ENCODE peak calls at places on chromosomes 6 and 20, in five cellular contexts. U is heart right ventricle, Z is neural progenitor cell, I is OCI-LY7, K is left ventricle myocardium inferior. S is an unnamed sample.

GRCh38 chr20:53263554-53264438 is 291.6 kb downstream of the TSHZ2 start:
- DNase-seq in U (no peak), Z (no peak), K (no peak), I (no peak), S (no peak)

GRCh38 chr6:104537185-104537584 is 322.5 kb downstream of the HACE1 start:
- DNase-seq in I (no peak), K (no peak), U (no peak), Z (no peak), S (no peak)

GRCh38 chr6:65776332-65776731 is 69.3 kb upstream of the EYS start:
- DNase-seq in Z (peak; percentile 20), I (no peak), K (no peak), U (no peak), S (no peak)

GRCh38 chr20:39082686-39083085 is 120.5 kb downstream of the DHX35 start:
- DNase-seq in K (no peak), Z (no peak), U (no peak), I (no peak), S (no peak)

GRCh38 chr6:12467706-12468670 is 177.8 kb downstream of the EDN1 start:
- DNase-seq in K (no peak), I (no peak), U (no peak), Z (no peak), S (no peak)

GRCh38 chr20:38321959-38322598 is 18.1 kb downstream of the BPI start:
- DNase-seq in U (no peak), K (no peak), I (no peak), Z (peak; percentile 75), S (no peak)

GRCh38 chr6:158347335-158347734 is 35.1 kb downstream of the TULP4 start:
- DNase-seq in I (no peak), K (no peak), U (no peak), Z (no peak), S (no peak)

GRCh38 chr20:44909872-44910689 is at the start of gene PABPC1L:
- DNase-seq in K (peak; percentile 57), Z (peak; percentile 80), I (peak; percentile 90), U (peak; percentile 61), S (peak; percentile 85)

GRCh38 chr6:37242429-37243052 is 15.0 kb upstream of the TBC1D22B start:
- DNase-seq in K (no peak), U (no peak), Z (no peak), I (no peak), S (peak; percentile 33)

GRCh38 chr6:37243816-37244370 is 13.7 kb upstream of the TBC1D22B start:
- DNase-seq in I (no peak), K (no peak), U (no peak), Z (no peak), S (no peak)

GRCh38 chr6:37241131-37241530 is 16.4 kb upstream of the TBC1D22B start:
- DNase-seq in Z (no peak), K (no peak), I (no peak), U (no peak), S (no peak)

GRCh38 chr6:37243131-37243815 is 14.3 kb upstream of the TBC1D22B start:
- DNase-seq in Z (no peak), I (no peak), K (no peak), U (no peak), S (no peak)

GRCh38 chr6:37242042-37242428 is 15.5 kb upstream of the TBC1D22B start:
- DNase-seq in Z (no peak), U (no peak), K (no peak), I (no peak), S (no peak)
- H3K4me1 ChIP-seq in Z (no peaks in the 10 kb centered on the region), U (peaks cover 45% of the 10 kb centered on the region), K (peaks cover 68% of the 10 kb centered on the region), I (no peaks in the 10 kb centered on the region), S (peaks cover 10% of the 10 kb centered on the region)

GRCh38 chr6:61558796-61559195 is 727.2 kb downstream of the KHDRBS2 start:
- DNase-seq in I (no peak), U (no peak), Z (no peak), K (no peak), S (no peak)

GRCh38 chr6:61562098-61562497 is 723.9 kb downstream of the KHDRBS2 start:
- DNase-seq in U (no peak), K (no peak), I (no peak), Z (no peak), S (no peak)
- TF ChIP-seq CTCF in U (no peak), K (no peak), I (no peak), Z (no peak), S (no peak)

GRCh38 chr6:169623343-169623742 is 78.5 kb downstream of the WDR27 start:
- DNase-seq in K (no peak), U (no peak), Z (no peak), I (no peak), S (no peak)
- H3K27ac ChIP-seq in K (no peak overlapping the region), U (no peak overlapping the region), Z (no peak overlapping the region), I (no peak overlapping the region), S (no peak overlapping the region)

GRCh38 chr6:33272358-33273128 is 668 bp downstream of the RPS18 start:
- DNase-seq in I (peak; percentile 25), U (no peak), Z (no peak), K (no peak), S (no peak)

GRCh38 chr6:33273129-33273923 is 1.5 kb downstream of the RPS18 start:
- DNase-seq in U (no peak), I (peak; percentile 32), K (no peak), Z (no peak), S (no peak)

GRCh38 chr6:33271608-33272357 is at the start of the genes RPS18 and VPS52:
- DNase-seq in K (peak; percentile 89), U (peak; percentile 83), I (peak; percentile 99), Z (peak; percentile 99), S (peak; percentile 94)

GRCh38 chr6:33273924-33274902 is 2.3 kb downstream of the RPS18 start:
- DNase-seq in Z (no peak), I (peak; percentile 25), U (no peak), K (no peak), S (no peak)

GRCh38 chr6:33271098-33271607 is 523 bp downstream of the VPS52 start:
- DNase-seq in I (no peak), K (no peak), U (no peak), Z (no peak), S (no peak)
- H3K4me1 ChIP-seq in I (peaks cover 38% of the 10 kb centered on the region), K (peaks cover 61% of the 10 kb centered on the region), U (peaks cover 37% of the 10 kb centered on the region), Z (peaks cover 36% of the 10 kb centered on the region), S (peaks cover 23% of the 10 kb centered on the region)

GRCh38 chr20:22385602-22386299 is 198.6 kb downstream of the FOXA2 start:
- DNase-seq in Z (peak; percentile 45), K (no peak), U (no peak), I (no peak), S (no peak)
- TF ChIP-seq CTCF in Z (peak; percentile 54), K (no peak), U (no peak), I (peak; percentile 26), S (no peak)

GRCh38 chr6:144745434-144745833 is 460.3 kb downstream of the UTRN start:
- DNase-seq in I (no peak), Z (no peak), U (no peak), K (no peak), S (no peak)
- H3K27ac ChIP-seq in I (no peak overlapping the region), Z (no peak overlapping the region), U (no peak overlapping the region), K (no peak overlapping the region), S (no peak overlapping the region)

GRCh38 chr6:170445487-170445886 is 107.6 kb downstream of the PSMB1 start:
- DNase-seq in I (no peak), K (no peak), U (no peak), Z (no peak), S (no peak)
- H3K4me1 ChIP-seq in I (no peaks in the 10 kb centered on the region), K (no peaks in the 10 kb centered on the region), U (no peaks in the 10 kb centered on the region), Z (peaks cover 10% of the 10 kb centered on the region), S (no peaks in the 10 kb centered on the region)

GRCh38 chr6:55886185-55886836 is 10.9 kb upstream of the BMP5 start:
- DNase-seq in U (no peak), I (no peak), K (no peak), Z (peak; percentile 25), S (no peak)
- TF ChIP-seq CTCF in U (peak; percentile 25), I (peak; percentile 66), K (peak; percentile 49), Z (peak; percentile 61), S (no peak)

GRCh38 chr20:5678769-5679168 is 71.4 kb upstream of the SHLD1 start:
- DNase-seq in Z (no peak), K (no peak), I (no peak), U (no peak), S (no peak)

GRCh38 chr20:5677389-5677788 is 72.8 kb upstream of the SHLD1 start:
- DNase-seq in U (no peak), Z (no peak), K (no peak), I (no peak), S (no peak)

GRCh38 chr20:5675103-5676091 is 74.8 kb upstream of the SHLD1 start:
- DNase-seq in K (no peak), I (peak; percentile 74), Z (no peak), U (no peak), S (no peak)

DNA sequence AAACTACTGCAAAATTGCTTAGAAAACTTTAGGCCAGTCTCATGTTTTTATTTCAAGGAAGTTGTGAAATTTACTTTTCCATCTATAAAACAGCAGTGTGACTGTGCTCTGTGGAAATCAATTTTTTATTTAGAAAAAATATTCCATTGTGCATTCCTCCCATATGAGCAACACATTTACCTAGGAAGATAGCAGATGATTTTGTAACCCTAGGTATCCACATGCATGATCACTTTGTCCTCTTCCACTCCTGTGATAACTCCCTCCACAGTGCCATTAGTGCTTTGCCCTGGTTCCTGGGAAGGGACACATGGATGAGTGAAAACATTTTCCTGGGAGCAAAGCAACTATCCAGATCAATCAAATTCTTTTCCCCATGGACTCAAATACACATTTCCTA is 70.0 kb upstream of the SHLD1 start:
- DNase-seq in K (no peak), I (no peak), U (no peak), Z (no peak), S (no peak)
- H3K27ac ChIP-seq in K (no peak overlapping the region), I (no peak overlapping the region), U (no peak overlapping the region), Z (no peak overlapping the region), S (no peak overlapping the region)

GRCh38 chr6:36050947-36051710 is 23.5 kb downstream of the MAPK14 start:
- DNase-seq in K (no peak), I (no peak), U (no peak), Z (no peak), S (no peak)
- H3K4me1 ChIP-seq in K (peaks cover 76% of the 10 kb centered on the region), I (peaks cover 7% of the 10 kb centered on the region), U (peaks cover 23% of the 10 kb centered on the region), Z (no peaks in the 10 kb centered on the region), S (peaks cover 4% of the 10 kb centered on the region)

S was measured in lung.